ENCODE peak calls at places on chromosomes 13 and 19, in nine cellular contexts. J, V, C, W, D, H, U, R and P are unnamed samples.

GRCh38 chr13:79782541-79783216 is 301.7 kb downstream of the NDFIP2 start:
- DNase-seq in J (peak), V (peak), C (peak), W (no peak), D (no peak), H (no peak), U (peak), R (no peak), P (no peak)

GRCh38 chr19:34387446-34387810 is 16.8 kb upstream of the PDCD2L start:
- DNase-seq in J (no peak), V (no peak), C (no peak), W (no peak), D (no peak), H (no peak), U (no peak), R (no peak), P (no peak)

GRCh38 chr19:1690570-1691307 is 38.3 kb upstream of the TCF3 start:
- DNase-seq in J (peak), V (peak), C (no peak), W (no peak), D (no peak), H (no peak), U (no peak), R (no peak), P (no peak)

GRCh38 chr13:100527644-100528043 is 60.9 kb downstream of the GGACT start:
- DNase-seq in J (no peak), V (no peak), C (no peak), W (no peak), D (no peak), H (no peak), U (no peak), R (no peak), P (no peak)

GRCh38 chr13:89239361-89240127 is 1568.4 kb downstream of the SLITRK5 start:
- DNase-seq in J (no peak), V (no peak), C (no peak), W (no peak), D (no peak), H (no peak), U (no peak), R (no peak), P (no peak)

GRCh38 chr19:47598407-47599349 is 10.3 kb upstream of the BICRA start:
- DNase-seq in J (peak), V (peak), C (peak), W (peak), D (no peak), H (peak), U (peak), R (no peak), P (peak)

GRCh38 chr13:112748947-112749346 is 59.1 kb downstream of the ATP11A start:
- DNase-seq in J (no peak), V (peak), C (peak), W (no peak), D (no peak), H (no peak), U (peak), R (no peak), P (peak)

GRCh38 chr13:31200636-31200970 is 828 bp downstream of the B3GLCT start:
- DNase-seq in J (peak), V (peak), C (peak), W (no peak), D (peak), H (no peak), U (peak), R (no peak), P (peak)

GRCh38 chr19:49595006-49595818 is 4.2 kb downstream of the PRR12 start:
- DNase-seq in J (no peak), V (no peak), C (no peak), W (no peak), D (no peak), H (no peak), U (no peak), R (no peak), P (no peak)

GRCh38 chr13:111118898-111119607 is 3.9 kb downstream of the ARHGEF7 start:
- DNase-seq in J (no peak), V (no peak), C (no peak), W (no peak), D (no peak), H (no peak), U (no peak), R (no peak), P (no peak)

GRCh38 chr13:29227560-29227959 is 367.9 kb downstream of the SLC7A1 start:
- DNase-seq in J (no peak), V (no peak), C (no peak), W (no peak), D (no peak), H (no peak), U (no peak), R (no peak), P (no peak)

GRCh38 chr19:10921909-10922637 is 6.4 kb downstream of the YIPF2 start:
- DNase-seq in J (no peak), V (peak), C (no peak), W (no peak), D (no peak), H (no peak), U (no peak), R (no peak), P (no peak)

GRCh38 chr13:71874490-71874889 is 7.5 kb upstream of the DACH1 start:
- DNase-seq in J (no peak), V (no peak), C (no peak), W (no peak), D (no peak), H (no peak), U (no peak), R (no peak), P (no peak)

GRCh38 chr13:25375727-25376358 is 4.1 kb downstream of the ATP8A2 start:
- DNase-seq in J (no peak), V (peak), C (peak), W (no peak), D (no peak), H (peak), U (no peak), R (no peak), P (no peak)

GRCh38 chr19:17079710-17080440 is 4.3 kb downstream of the MYO9B start:
- DNase-seq in J (peak), V (peak), C (peak), W (peak), D (peak), H (peak), U (peak), R (peak), P (peak)

GRCh38 chr13:91133941-91134772 is 213.3 kb upstream of the MIR17HG start:
- DNase-seq in J (peak), V (peak), C (peak), W (no peak), D (peak), H (peak), U (no peak), R (no peak), P (no peak)

GRCh38 chr19:58386576-58387337 is at the start of gene RPS5:
- DNase-seq in J (peak), V (peak), C (peak), W (peak), D (peak), H (peak), U (peak), R (peak), P (peak)

GRCh38 chr19:23758187-23759074 is at the start of gene ZNF681:
- DNase-seq in J (peak), V (peak), C (peak), W (peak), D (peak), H (no peak), U (peak), R (peak), P (peak)
- TF ChIP-seq POLR2A in J (no peak), V (peak), C (peak), W (no peak), D (no peak), H (no peak), U (peak), R (peak), P (peak)

GRCh38 chr13:40404967-40405716 is 261.3 kb downstream of the FOXO1 start:
- DNase-seq in J (no peak), V (no peak), C (no peak), W (no peak), D (no peak), H (no peak), U (no peak), R (no peak), P (no peak)
- TF ChIP-seq POLR2A in J (no peak), V (no peak), C (no peak), W (no peak), D (no peak), H (no peak), U (no peak), R (no peak), P (no peak)

GRCh38 chr19:41437944-41438574 is 1.7 kb downstream of the DMAC2 start:
- DNase-seq in J (no peak), V (no peak), C (no peak), W (no peak), D (peak), H (no peak), U (no peak), R (no peak), P (no peak)

GRCh38 chr19:41441321-41441945 is 1.5 kb upstream of the ERICH4 start:
- DNase-seq in J (no peak), V (no peak), C (no peak), W (no peak), D (peak), H (no peak), U (no peak), R (no peak), P (no peak)

GRCh38 chr19:41442473-41443360 is at the start of gene ERICH4:
- DNase-seq in J (no peak), V (no peak), C (no peak), W (no peak), D (peak), H (no peak), U (no peak), R (no peak), P (no peak)

GRCh38 chr19:41436664-41436951 is 3.1 kb downstream of the DMAC2 start:
- DNase-seq in J (no peak), V (no peak), C (no peak), W (no peak), D (no peak), H (no peak), U (no peak), R (no peak), P (no peak)

GRCh38 chr19:41439441-41440222 is at the start of gene DMAC2:
- DNase-seq in J (peak), V (peak), C (peak), W (peak), D (peak), H (peak), U (peak), R (peak), P (peak)
- TF ChIP-seq POLR2A in J (no peak), V (peak), C (peak), W (no peak), D (peak), H (peak), U (peak), R (peak), P (peak)

GRCh38 chr19:19054315-19054938 is 9.4 kb upstream of the SLC25A42 start:
- DNase-seq in J (no peak), V (no peak), C (no peak), W (no peak), D (no peak), H (no peak), U (no peak), R (no peak), P (no peak)

GRCh38 chr19:19055701-19056100 is 8.1 kb upstream of the SLC25A42 start:
- DNase-seq in J (no peak), V (no peak), C (no peak), W (no peak), D (no peak), H (no peak), U (no peak), R (no peak), P (no peak)

GRCh38 chr19:19051478-19052213 is 12.1 kb upstream of the SLC25A42 start:
- DNase-seq in J (no peak), V (no peak), C (no peak), W (no peak), D (no peak), H (no peak), U (no peak), R (no peak), P (no peak)

GRCh38 chr19:19054939-19055440 is 8.8 kb upstream of the SLC25A42 start:
- DNase-seq in J (no peak), V (no peak), C (no peak), W (no peak), D (no peak), H (no peak), U (no peak), R (no peak), P (no peak)

DNA sequence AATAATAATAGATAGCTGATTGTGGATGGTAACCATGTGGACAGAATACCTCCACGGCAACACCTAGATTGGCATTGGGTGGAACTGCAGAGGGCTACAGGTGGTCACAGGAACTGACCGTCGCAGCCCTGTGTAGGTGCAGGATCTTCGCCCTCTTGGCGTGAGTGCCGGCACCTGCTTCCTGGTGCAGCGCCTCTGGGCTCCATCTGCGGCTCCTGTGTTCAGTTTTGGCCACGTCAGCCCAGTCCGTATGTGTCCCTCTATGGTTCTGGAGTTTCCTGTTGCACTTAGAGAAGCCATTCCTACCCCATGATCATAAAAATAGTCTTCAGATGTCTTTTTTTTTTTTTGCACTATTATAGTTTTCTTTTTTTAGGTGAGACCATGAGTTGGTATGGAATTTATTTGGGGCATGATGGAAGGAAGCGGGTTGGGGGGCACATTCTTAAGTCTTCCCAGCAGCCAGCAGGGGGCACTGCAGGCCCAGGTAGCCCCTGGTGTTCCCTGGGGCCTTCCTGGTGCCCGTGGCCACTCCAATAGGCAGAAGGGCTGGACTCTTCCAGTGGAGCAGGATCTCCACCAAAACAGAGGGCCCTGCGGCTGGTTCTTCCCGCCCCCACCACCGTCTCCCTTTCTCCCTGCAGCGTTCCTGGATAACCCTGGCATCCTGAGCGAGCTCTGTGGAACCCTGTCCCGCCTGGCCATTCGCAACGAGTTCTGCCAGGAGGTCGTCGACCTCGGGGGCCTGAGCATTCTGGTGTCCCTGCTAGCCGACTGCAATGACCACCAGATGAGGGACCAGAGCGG is 10.1 kb upstream of the SLC25A42 start:
- DNase-seq in J (peak), V (peak), C (peak), W (no peak), D (no peak), H (peak), U (peak), R (no peak), P (peak)
- TF ChIP-seq POLR2A in J (no peak), V (no peak), C (no peak), W (no peak), D (no peak), H (no peak), U (no peak), R (no peak), P (no peak)

GRCh38 chr13:48977973-48978372 is 2.3 kb downstream of the FNDC3A start:
- DNase-seq in J (no peak), V (no peak), C (no peak), W (no peak), D (no peak), H (no peak), U (no peak), R (no peak), P (no peak)

GRCh38 chr13:48976677-48977625 is 1.2 kb downstream of the FNDC3A start:
- DNase-seq in J (no peak), V (no peak), C (no peak), W (peak), D (no peak), H (no peak), U (no peak), R (no peak), P (no peak)

GRCh38 chr13:48973845-48974431 is 1.8 kb upstream of the FNDC3A start:
- DNase-seq in J (no peak), V (no peak), C (no peak), W (no peak), D (no peak), H (no peak), U (no peak), R (no peak), P (no peak)

GRCh38 chr13:48975101-48975925 is at the start of gene FNDC3A:
- DNase-seq in J (peak), V (peak), C (peak), W (no peak), D (peak), H (peak), U (peak), R (no peak), P (peak)

GRCh38 chr13:48975926-48976676 is 389 bp downstream of the FNDC3A start:
- DNase-seq in J (peak), V (peak), C (peak), W (peak), D (peak), H (peak), U (peak), R (no peak), P (peak)
- TF ChIP-seq POLR2A in J (no peak), V (peak), C (peak), W (no peak), D (peak), H (no peak), U (peak), R (peak), P (peak)

DNA sequence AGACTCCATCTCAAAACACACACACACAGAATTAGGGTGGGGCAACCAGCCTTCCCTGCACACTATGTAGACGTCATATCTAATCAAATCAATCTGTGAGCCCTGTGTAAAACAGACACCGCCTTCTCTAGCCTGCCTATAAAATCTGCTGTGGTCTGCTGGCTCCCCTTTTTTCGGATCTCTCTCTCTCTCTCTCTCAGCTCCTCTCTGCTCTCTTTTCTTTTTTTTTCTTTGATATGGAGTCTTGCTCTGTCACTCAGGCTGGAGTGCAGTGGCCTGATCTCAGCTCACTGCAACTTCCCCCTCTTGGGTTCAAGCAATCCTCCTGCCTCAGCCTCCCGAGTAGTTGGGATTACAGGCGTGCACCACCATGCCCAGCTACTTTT is 11.8 kb upstream of the CD70 start:
- DNase-seq in J (no peak), V (no peak), C (no peak), W (no peak), D (no peak), H (no peak), U (no peak), R (no peak), P (no peak)
- TF ChIP-seq POLR2A in J (no peak), V (no peak), C (no peak), W (no peak), D (no peak), H (no peak), U (no peak), R (no peak), P (no peak)

DNA sequence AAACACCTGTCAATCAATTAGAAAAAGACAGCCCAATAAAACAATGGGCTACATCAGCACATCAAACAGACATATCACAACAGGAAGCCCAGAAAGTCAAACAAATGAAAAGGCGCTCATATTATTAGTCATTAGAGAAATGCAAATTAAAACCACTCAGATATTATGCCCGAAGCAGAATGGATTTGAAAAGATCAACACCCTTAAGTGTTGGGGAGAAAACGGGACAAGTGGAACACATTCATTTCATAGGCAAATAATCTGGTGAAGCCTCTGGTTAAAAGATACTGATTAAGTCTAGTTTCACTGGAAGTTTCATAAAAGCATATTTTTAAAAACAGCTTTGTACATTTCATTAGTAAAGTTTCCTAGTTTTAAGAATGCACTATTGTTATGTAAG is 17.4 kb downstream of the NLRP9 start:
- DNase-seq in J (no peak), V (no peak), C (no peak), W (no peak), D (no peak), H (no peak), U (no peak), R (no peak), P (no peak)
- TF ChIP-seq POLR2A in J (no peak), V (no peak), C (no peak), W (no peak), D (no peak), H (no peak), U (no peak), R (no peak), P (no peak)